ENCODE peak calls at places on chromosomes 2 and 18, in four cellular contexts. F is left lung, M is spleen, C is IMR-90. Y is an unnamed sample.
A peak's percentile ranks its signal among the peaks of the same experiment; 100 is the strongest.

GRCh38 chr18:45361148-45361851 is 254.0 kb upstream of the SLC14A2 start:
- DNase-seq in F (no peak), M (no peak), C (no peak), Y (no peak)

GRCh38 chr2:14752294-14752693 is 119.8 kb downstream of the LRATD1 start:
- DNase-seq in F (no peak), M (no peak), C (no peak), Y (no peak)

GRCh38 chr2:121993682-121994081 is 238.2 kb downstream of the TSN start:
- DNase-seq in F (no peak), M (no peak), C (no peak), Y (no peak)

GRCh38 chr18:49183921-49184320 is 233.2 kb upstream of the SMAD7 start:
- DNase-seq in F (no peak), M (no peak), C (peak; percentile 61), Y (no peak)

GRCh38 chr2:65018141-65018582 is 29.0 kb downstream of the SLC1A4 start:
- DNase-seq in F (peak; percentile 89), M (peak; percentile 83), C (no peak), Y (no peak)

GRCh38 chr18:7367336-7367735 is 136.4 kb downstream of the LRRC30 start:
- DNase-seq in F (no peak), M (no peak), C (no peak), Y (no peak)

GRCh38 chr18:8749492-8749891 is 44.1 kb downstream of the MTCL1 start:
- DNase-seq in F (peak; percentile 31), M (no peak), C (no peak), Y (no peak)

GRCh38 chr18:6146309-6146661 is 251.0 kb upstream of the TMEM200C start:
- DNase-seq in F (no peak), M (no peak), C (no peak), Y (no peak)

GRCh38 chr18:24530630-24531111 is 70.2 kb downstream of the HRH4 start:
- DNase-seq in F (no peak), M (no peak), C (peak; percentile 56), Y (no peak)

GRCh38 chr2:191155608-191156071 is 4.8 kb upstream of the STAT4 start:
- DNase-seq in F (no peak), M (no peak), C (peak; percentile 70), Y (no peak)

GRCh38 chr2:191151315-191151698 is 513 bp upstream of the STAT4 start:
- DNase-seq in F (no peak), M (peak; percentile 78), C (no peak), Y (no peak)

GRCh38 chr2:191150121-191150450 is 708 bp downstream of the STAT4 start:
- DNase-seq in F (no peak), M (no peak), C (no peak), Y (no peak)

GRCh38 chr2:191150451-191151314 is at the start of gene STAT4:
- DNase-seq in F (peak; percentile 89), M (peak; percentile 89), C (peak; percentile 47), Y (no peak)

GRCh38 chr2:191152841-191153240 is 2.0 kb upstream of the STAT4 start:
- DNase-seq in F (no peak), M (no peak), C (peak; percentile 75), Y (no peak)
- H3K4me1 ChIP-seq in F (no peaks in the 10 kb centered on the region), M (peaks cover 7% of the 10 kb centered on the region), C (no peaks in the 10 kb centered on the region), Y (no peaks in the 10 kb centered on the region)

DNA sequence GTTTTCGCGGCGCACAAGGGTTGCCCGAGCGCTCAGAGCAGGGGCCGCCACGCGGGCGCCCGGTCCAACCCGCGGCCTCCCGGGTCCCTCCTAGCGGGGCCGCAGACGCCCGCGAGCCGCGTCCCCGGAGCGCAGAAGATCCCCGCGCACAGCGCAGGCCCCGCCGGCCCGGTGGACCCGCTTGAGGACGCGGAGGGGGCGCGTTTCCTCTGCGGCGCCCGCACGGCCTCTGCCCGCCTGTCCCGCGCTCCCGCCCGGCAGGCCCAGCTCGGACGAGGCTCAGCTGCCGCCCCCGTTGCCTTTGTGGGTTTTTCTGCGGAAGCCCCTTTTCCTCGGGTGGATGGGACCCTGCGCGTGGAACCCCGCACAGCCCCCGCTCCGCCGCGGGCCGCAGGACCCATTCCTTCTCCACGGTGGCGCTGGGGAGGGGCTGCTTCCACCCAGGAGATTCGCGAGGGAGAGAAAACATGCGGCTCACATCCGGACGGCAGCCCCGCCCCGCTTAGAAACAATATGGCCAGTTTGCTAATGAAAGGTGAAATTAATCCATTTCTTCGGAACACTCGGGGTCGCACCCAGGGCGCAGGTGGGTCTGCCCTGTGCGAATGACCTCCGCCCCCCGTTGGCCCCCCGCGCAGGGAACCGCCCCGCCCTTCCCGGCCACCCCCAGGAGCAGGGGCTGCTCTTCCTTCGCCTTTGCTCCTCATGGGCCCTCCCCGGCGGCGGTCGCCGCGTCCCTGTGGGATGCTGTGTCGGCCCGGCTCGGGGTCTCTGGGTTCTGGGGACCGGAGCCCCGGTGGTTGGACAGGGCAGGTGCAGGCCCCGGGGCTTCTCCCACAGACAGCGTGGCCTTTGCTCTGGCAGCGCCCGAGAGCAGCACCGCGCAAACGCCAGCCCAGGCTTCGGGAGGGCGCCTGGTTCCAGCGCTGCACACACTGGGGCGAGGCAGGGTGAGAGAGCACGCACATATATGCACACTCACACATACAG is 9.3 kb upstream of the KCNG2 start:
- DNase-seq in F (no peak), M (peak; percentile 78), C (no peak), Y (no peak)
- H3K27me3 ChIP-seq in F (peaks cover 19% of the 10 kb centered on the region), M (peaks cover 93% of the 10 kb centered on the region), C (peaks cover 28% of the 10 kb centered on the region), Y (no peaks in the 10 kb centered on the region)

DNA sequence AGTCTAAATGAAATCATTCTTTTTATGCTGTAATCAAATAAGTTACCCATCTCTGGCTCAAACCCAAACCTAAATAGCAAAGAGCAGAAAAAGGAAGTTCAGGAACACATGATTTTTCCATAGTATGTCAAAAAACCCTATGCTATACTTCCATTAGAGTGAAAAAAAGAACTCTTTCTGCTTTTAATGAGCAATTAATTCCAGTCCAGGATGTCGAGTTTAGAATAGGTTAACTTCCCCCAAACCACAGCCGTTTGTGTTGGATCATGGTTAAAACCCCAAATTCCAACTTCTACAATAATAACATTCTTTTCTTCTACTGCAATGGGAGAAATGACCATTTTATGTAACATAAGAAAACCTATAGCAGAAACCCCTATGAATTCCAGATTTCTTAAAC is 171.1 kb upstream of the NRP2 start:
- DNase-seq in F (no peak), M (no peak), C (peak; percentile 42), Y (peak; percentile 27)
- H3K27ac ChIP-seq in F (no peak overlapping the region), M (no peak overlapping the region), C (no peak overlapping the region), Y (peak overlapping the region; percentile 26)

DNA sequence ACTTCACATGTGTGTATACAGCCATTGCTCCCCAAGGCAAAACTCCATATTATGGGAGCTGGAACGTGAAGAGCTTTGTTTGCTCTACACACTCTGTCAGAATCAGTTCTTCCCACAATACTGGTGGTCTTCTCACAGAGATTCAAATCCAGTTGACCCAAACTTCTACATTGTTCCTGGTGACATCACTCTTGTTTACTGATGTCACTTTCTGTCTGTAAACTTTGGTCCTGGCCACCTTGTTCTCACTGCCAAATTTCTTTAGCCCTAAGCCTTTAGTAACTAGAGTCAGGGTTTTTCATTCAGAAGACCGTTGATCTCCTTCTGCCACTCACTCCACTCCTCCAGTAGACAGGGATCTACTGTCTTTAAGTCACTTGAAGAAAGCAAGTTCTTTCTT is 386.0 kb upstream of the ZEB2 start:
- DNase-seq in F (no peak), M (no peak), C (no peak), Y (no peak)
- H3K4me1 ChIP-seq in F (no peaks in the 10 kb centered on the region), M (no peaks in the 10 kb centered on the region), C (no peaks in the 10 kb centered on the region), Y (no peaks in the 10 kb centered on the region)